ENCODE peak calls at places on chromosome 15, in six cellular contexts. H is left ventricle myocardium inferior, S is breast epithelium, Z is cardiac muscle cell, J is upper lobe of right lung, V is H9. R is an unnamed sample. For H3K9me3, the result is how much of the 10 kb centered on the place peaks cover.

GRCh38 chr15:78155355-78155939 is 6.3 kb downstream of the IDH3A start:
- DNase-seq in H (no peak), S (no peak), Z (no peak), J (no peak), V (no peak), R (no peak)

GRCh38 chr15:63876085-63876662 is 42.4 kb upstream of the HERC1 start:
- DNase-seq in H (no peak), S (no peak), Z (no peak), J (no peak), V (no peak), R (no peak)

GRCh38 chr15:88788816-88789215 is 14.4 kb upstream of the ACAN start:
- DNase-seq in H (no peak), S (no peak), Z (no peak), J (no peak), V (no peak), R (no peak)

GRCh38 chr15:57772223-57772957 is 65.9 kb downstream of the POLR2M start:
- DNase-seq in H (no peak), S (no peak), Z (no peak), J (no peak), V (peak), R (no peak)

GRCh38 chr15:88433046-88433685 is 34.0 kb downstream of the MRPL46 start:
- DNase-seq in H (no peak), S (no peak), Z (no peak), J (no peak), V (no peak), R (no peak)

GRCh38 chr15:79399591-79399990 is 32.5 kb upstream of the MINAR1 start:
- DNase-seq in H (no peak), S (no peak), Z (no peak), J (no peak), V (no peak), R (no peak)

GRCh38 chr15:89912674-89913396 is at the start of gene ARPIN:
- DNase-seq in H (peak), S (no peak), Z (peak), J (peak), V (peak), R (no peak)

GRCh38 chr15:39084683-39085530 is 496.0 kb upstream of the THBS1 start:
- DNase-seq in H (peak), S (no peak), Z (no peak), J (no peak), V (no peak), R (no peak)

GRCh38 chr15:93071469-93071891 is 17.5 kb downstream of the RGMA start:
- DNase-seq in H (no peak), S (no peak), Z (peak), J (no peak), V (no peak), R (no peak)

GRCh38 chr15:62975515-62975914 is 67.0 kb upstream of the TPM1 start:
- DNase-seq in H (no peak), S (no peak), Z (no peak), J (no peak), V (peak), R (no peak)

GRCh38 chr15:80818996-80819395 is 39.8 kb downstream of the CEMIP start:
- DNase-seq in H (no peak), S (no peak), Z (no peak), J (no peak), V (no peak), R (no peak)

GRCh38 chr15:70091649-70092461 is 5.9 kb downstream of the TLE3 start:
- DNase-seq in H (no peak), S (no peak), Z (no peak), J (peak), V (no peak), R (no peak)

GRCh38 chr15:99345832-99346462 is 94.7 kb downstream of the LRRC28 start:
- DNase-seq in H (no peak), S (no peak), Z (no peak), J (no peak), V (no peak), R (no peak)

GRCh38 chr15:35117508-35118280 is 32.6 kb upstream of the NANOGP8 start:
- DNase-seq in H (no peak), S (no peak), Z (no peak), J (no peak), V (no peak), R (no peak)

GRCh38 chr15:72082176-72082575 is 35.8 kb downstream of the MYO9A start:
- DNase-seq in H (no peak), S (no peak), Z (no peak), J (no peak), V (no peak), R (no peak)

GRCh38 chr15:55942332-55942731 is 51.1 kb downstream of the NEDD4 start:
- DNase-seq in H (no peak), S (no peak), Z (no peak), J (no peak), V (no peak), R (no peak)

GRCh38 chr15:101012326-101013040 is 93.3 kb downstream of the LRRK1 start:
- DNase-seq in H (no peak), S (no peak), Z (no peak), J (no peak), V (peak), R (no peak)

GRCh38 chr15:71705151-71705550 is 105.2 kb upstream of the NR2E3 start:
- DNase-seq in H (no peak), S (no peak), Z (no peak), J (no peak), V (peak), R (no peak)

GRCh38 chr15:93146196-93146595 is 57.2 kb upstream of the RGMA start:
- DNase-seq in H (no peak), S (no peak), Z (no peak), J (no peak), V (no peak), R (no peak)

GRCh38 chr15:43220991-43221403 is at the start of gene EPB42:
- DNase-seq in H (no peak), S (no peak), Z (no peak), J (no peak), V (no peak), R (no peak)

GRCh38 chr15:43218908-43219706 is 1.7 kb downstream of the EPB42 start:
- DNase-seq in H (no peak), S (peak), Z (peak), J (no peak), V (peak), R (no peak)

GRCh38 chr15:83914906-83915305 is 261.0 kb downstream of the ADAMTSL3 start:
- DNase-seq in H (no peak), S (no peak), Z (no peak), J (no peak), V (no peak), R (no peak)

GRCh38 chr15:73284073-73284472 is 84.7 kb downstream of the HCN4 start:
- DNase-seq in H (no peak), S (no peak), Z (no peak), J (no peak), V (no peak), R (no peak)

GRCh38 chr15:98753726-98754125 is 105.4 kb downstream of the IGF1R start:
- DNase-seq in H (no peak), S (no peak), Z (no peak), J (no peak), V (no peak), R (no peak)

GRCh38 chr15:91970142-91970541 is 116.6 kb downstream of the SLCO3A1 start:
- DNase-seq in H (peak), S (peak), Z (no peak), J (no peak), V (no peak), R (no peak)

GRCh38 chr15:68782589-68783161 is 38.0 kb downstream of the ANP32A start:
- DNase-seq in H (no peak), S (no peak), Z (no peak), J (no peak), V (peak), R (no peak)

GRCh38 chr15:68783226-68784054 is 37.3 kb downstream of the ANP32A start:
- DNase-seq in H (no peak), S (no peak), Z (peak), J (peak), V (peak), R (peak)

GRCh38 chr15:68781766-68782588 is 38.7 kb downstream of the ANP32A start:
- DNase-seq in H (peak), S (no peak), Z (no peak), J (no peak), V (peak), R (peak)

GRCh38 chr15:68784206-68784605 is 36.5 kb downstream of the ANP32A start:
- DNase-seq in H (no peak), S (no peak), Z (no peak), J (no peak), V (peak), R (no peak)

DNA sequence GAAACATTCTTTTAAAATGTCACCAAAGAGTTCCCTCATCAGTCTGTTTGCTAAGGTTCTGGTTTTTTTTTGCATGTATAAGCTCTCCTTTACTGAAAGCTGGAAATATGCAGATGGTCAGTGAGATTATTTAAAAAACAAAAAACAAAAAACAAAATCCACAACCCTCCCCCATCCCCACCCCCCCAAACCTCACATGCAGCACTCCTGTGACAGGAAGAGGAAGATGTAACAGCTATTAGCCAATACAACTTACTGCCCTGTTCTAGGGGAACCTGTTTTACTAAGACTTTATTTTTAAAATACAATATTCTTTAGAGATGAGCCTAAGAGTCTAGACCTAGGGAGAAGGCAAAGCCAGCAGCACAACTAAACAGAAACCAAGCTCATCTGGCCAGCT is 39.5 kb downstream of the ANP32A start:
- DNase-seq in H (no peak), S (no peak), Z (no peak), J (no peak), V (no peak), R (no peak)
- H3K27ac ChIP-seq in H (peak), S (peak), Z (no peak), J (peak), V (no peak), R (no peak)

DNA sequence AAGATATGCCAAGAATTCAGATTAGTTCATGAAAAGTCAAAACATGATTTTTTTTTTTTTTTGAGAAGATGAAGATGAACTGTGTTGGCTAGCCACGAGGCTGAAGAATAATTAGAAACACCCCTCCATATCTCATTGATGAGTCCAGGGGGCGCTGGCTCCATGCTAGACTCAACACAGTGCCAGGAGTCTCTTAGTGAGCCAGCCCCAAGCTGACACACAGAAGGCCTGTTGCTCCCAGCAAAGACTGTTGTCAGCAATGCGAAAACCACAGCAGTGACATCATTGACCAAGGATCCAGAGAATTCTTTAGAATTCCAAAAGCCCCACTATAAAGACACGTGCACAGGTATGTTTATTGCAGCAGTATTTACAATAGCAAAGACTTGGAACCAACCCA is 185.2 kb downstream of the ANXA2 start:
- DNase-seq in H (no peak), S (no peak), Z (no peak), J (no peak), V (peak), R (no peak)
- TF ChIP-seq CTCF in H (no peak), S (no peak), Z (no peak), J (no peak), V (peak), R (no peak)

DNA sequence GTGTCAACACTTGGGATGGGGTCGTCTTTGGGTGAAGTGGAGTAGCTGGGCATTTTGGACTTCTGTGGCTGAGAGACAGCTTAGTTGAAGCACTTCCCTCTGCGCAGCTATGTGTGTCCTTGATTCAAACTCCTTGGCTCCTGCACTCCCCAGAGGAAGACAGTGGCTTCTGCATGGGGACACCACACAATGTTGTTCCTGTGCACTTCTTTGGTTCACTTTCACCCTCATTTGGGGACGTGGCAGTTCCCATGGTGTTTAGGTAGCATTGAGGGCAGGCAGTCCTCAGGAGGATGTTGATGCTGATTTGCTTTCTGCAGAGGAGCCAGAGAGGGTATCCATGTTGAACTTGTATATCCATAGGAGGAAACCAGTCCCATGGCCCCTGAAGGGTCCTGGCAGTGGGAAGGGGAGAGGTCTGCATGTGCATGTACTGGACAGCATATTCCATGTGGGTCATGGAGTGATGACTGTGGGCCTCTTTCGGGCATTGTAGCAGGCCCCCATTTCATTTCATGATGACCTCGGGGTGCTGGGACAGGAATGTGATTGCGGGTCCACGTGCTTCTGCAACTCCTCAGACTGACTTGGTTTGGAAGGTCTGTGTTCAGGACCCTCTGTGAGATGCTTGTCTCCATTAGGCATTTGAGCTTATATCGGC is 135.4 kb downstream of the SNRPN start:
- DNase-seq in H (no peak), S (no peak), Z (no peak), J (no peak), V (peak), R (no peak)
- H3K9me3 ChIP-seq in H (half or more), S (half or more), Z (under half), J (half or more), V (half or more), R (half or more)

GRCh38 chr15:74421302-74422245 is 12.2 kb downstream of the SEMA7A start:
- DNase-seq in H (no peak), S (no peak), Z (no peak), J (no peak), V (no peak), R (no peak)
- H3K27ac ChIP-seq in H (peak), S (peak), Z (peak), J (no peak), V (no peak), R (no peak)

R was measured in CD4-positive, alpha-beta T cell.